ENCODE peak calls at places on chromosomes 7 and 10, in six cellular contexts. H is small intestine; V is SJCRH30; U is left ventricle myocardium inferior; G is tibial artery; Y is CD8-positive, alpha-beta T cell. Q is an unnamed sample. For H3K4me1 and H3K9me3, the result is how much of the 10 kb centered on the place peaks cover.

GRCh38 chr10:86647773-86648705 is 6.3 kb upstream of the OPN4 start:
- DNase-seq in H (no peak), Y (no peak), V (peak), G (peak), U (no peak), Q (no peak)

GRCh38 chr10:125073996-125074395 is 86.4 kb downstream of the CTBP2 start:
- DNase-seq in U (no peak), G (no peak), H (no peak), Y (no peak), V (no peak), Q (no peak)

GRCh38 chr10:30861217-30861616 is 170.4 kb downstream of the ZNF438 start:
- DNase-seq in H (no peak), G (no peak), U (no peak), V (no peak), Y (no peak), Q (no peak)

GRCh38 chr10:122056431-122057094 is 67.6 kb downstream of the TACC2 start:
- DNase-seq in Y (no peak), G (peak), V (no peak), H (peak), U (no peak), Q (no peak)

GRCh38 chr7:100065452-100066186 is 15.9 kb downstream of the ZNF3 start:
- DNase-seq in V (no peak), G (no peak), Y (no peak), H (no peak), U (no peak), Q (no peak)

GRCh38 chr10:133458021-133458709 is 4.4 kb downstream of the SCART1 start:
- DNase-seq in G (peak), H (no peak), U (peak), Y (no peak), V (no peak), Q (no peak)

GRCh38 chr7:151451626-151452025 is 11.7 kb upstream of the CRYGN start:
- DNase-seq in U (no peak), Y (no peak), V (no peak), H (no peak), G (no peak), Q (no peak)

GRCh38 chr7:111159426-111159825 is 68.5 kb downstream of the LRRN3 start:
- DNase-seq in Y (no peak), G (no peak), H (no peak), V (no peak), U (no peak), Q (no peak)

DNA sequence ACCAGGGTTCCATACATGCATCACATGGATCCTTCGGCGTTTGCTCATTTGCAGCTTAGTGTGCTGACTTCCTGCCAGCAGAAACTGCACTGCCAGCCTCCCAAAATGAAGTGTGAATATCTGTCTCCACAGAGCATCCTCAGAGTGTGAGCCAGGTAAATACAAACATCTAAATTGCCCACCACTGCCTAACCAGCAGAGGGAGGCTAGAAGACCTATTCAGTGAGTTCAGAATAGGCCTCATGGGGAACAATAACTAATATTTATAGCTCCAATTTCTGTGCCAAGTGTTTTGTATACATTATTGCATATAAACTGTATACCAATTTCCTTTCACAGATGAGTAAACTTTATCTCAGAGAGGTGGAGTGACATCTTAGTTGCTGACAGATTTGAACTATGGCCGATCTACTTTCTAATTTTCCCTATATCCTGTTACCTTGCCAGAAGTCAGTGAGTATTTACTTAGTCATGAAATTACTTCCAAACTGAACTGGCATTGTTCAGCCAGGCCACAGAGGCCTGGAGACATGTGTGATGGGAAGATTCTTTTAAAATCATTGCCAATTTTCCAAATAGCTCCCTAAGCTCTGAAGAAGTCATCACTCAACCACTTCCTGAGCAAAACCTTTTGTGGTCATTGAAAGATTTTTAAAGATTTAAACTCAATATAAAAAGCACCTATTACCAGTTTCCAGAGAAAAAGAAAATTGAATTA is 926.5 kb upstream of the GHITM start:
- DNase-seq in V (no peak), H (no peak), U (no peak), G (no peak), Y (no peak), Q (no peak)
- H3K27ac ChIP-seq in V (no peak), H (no peak), U (no peak), G (no peak), Y (no peak), Q (no peak)

GRCh38 chr10:62038609-62039190 is 137.2 kb downstream of the ARID5B start:
- DNase-seq in V (peak), U (peak), H (peak), Y (peak), G (peak), Q (peak)
- H3K4me1 ChIP-seq in V (under half), U (under half), H (under half), Y (under half), G (half or more), Q (under half)

DNA sequence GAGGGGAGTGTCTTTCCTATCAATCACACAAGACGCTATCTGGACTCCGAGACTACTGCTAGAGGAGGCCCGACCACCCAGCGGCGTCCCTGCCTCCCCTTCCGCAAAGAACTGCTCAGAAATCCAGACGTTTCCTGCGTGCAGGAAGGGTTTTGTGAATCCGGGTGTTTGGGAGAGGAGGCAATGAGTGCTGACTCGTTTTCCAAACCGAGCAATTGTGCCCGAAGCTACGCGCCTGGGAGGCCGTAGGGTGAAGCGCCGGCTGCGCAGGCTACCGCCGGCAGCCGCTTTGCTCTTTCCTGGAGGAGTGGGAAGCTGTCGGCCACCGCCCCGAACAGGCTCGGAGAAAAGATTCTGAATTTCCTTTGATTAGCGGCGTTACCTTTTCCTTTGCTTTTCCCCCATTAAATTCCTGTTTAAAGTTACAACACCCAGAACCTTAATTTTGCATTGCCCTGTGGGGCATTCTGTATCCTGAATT is 5.3 kb downstream of the VAX1 start:
- DNase-seq in H (no peak), Y (no peak), G (peak), U (no peak), V (no peak), Q (no peak)
- H3K9me3 ChIP-seq in H (under half), Y (under half), G (under half), U (under half), V (under half), Q (under half)

GRCh38 chr10:60778214-60778977 is at the start of gene CDK1:
- DNase-seq in Y (peak), G (peak), V (peak), H (peak), U (peak), Q (peak)
- H3K27ac ChIP-seq in Y (no peak), G (no peak), V (peak), H (no peak), U (peak), Q (peak)

DNA sequence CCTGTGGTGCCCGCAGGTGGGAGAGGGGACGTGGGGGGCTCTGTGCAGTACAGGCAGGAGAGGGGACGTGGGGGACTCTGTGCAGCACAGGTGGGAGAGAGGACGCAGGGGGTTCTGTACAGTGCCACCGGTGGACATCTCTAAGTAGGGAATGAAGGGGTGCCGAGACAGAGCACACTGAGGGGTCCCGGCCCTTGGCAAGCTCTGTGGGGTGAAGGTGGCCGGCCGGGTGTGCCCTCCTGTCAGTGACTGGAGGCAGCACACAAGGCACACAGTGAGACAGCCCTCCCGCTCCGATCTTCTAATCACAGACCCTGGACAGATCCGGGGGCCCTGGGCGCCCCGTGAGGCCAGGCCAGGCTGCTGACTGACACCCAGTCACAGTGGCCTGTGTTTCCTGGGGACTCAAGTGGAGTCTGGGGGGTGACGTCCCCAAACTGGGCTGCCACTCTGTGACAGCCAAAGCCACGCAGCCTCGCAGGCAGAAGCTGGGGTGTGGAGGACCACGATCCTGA is 11.2 kb downstream of the GPR146 start:
- DNase-seq in Y (no peak), H (no peak), U (no peak), G (no peak), V (no peak), Q (no peak)
- H3K4me1 ChIP-seq in Y (under half), H (under half), U (half or more), G (under half), V (under half), Q (under half)

GRCh38 chr10:107398115-107398514 is 233.6 kb upstream of the SORCS1 start:
- DNase-seq in Y (no peak), U (no peak), G (no peak), V (no peak), H (no peak), Q (no peak)
- H3K9me3 ChIP-seq in Y (under half), U (under half), G (under half), V (under half), H (under half), Q (under half)

GRCh38 chr10:48748573-48748972 is 63.9 kb downstream of the WDFY4 start:
- DNase-seq in G (no peak), Y (no peak), H (no peak), V (no peak), U (no peak), Q (no peak)

GRCh38 chr10:48750991-48751390 is 66.3 kb downstream of the WDFY4 start:
- DNase-seq in G (no peak), H (no peak), Y (no peak), V (no peak), U (no peak), Q (no peak)

GRCh38 chr10:48751730-48752129 is 67.1 kb downstream of the WDFY4 start:
- DNase-seq in Y (no peak), U (no peak), H (no peak), G (no peak), V (no peak), Q (no peak)

GRCh38 chr10:48750019-48750418 is 65.3 kb downstream of the WDFY4 start:
- DNase-seq in H (no peak), G (no peak), Y (no peak), U (no peak), V (no peak), Q (no peak)

DNA sequence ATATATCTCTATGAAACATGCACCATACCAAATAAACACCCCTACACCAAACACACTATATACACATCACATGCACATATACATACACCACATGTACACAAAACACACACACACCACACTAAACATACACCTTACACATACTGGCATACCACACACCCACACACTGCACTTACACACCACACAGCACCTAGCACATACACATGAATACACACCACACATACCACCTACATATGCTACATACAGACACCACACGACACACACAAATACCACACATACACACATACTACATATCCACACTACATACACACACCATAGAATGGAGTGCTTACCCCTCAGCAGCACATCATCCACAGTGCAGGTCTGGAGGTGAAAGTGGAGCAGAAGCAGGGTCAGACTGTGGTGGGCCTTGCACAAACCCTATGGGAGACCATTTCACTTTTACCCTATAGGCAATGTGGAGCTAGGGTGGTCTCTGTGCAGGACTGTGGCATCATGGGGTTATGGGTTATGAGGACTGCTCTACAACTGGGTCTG is 64.6 kb downstream of the WDFY4 start:
- DNase-seq in H (no peak), U (no peak), Y (no peak), V (no peak), G (no peak), Q (no peak)
- H3K27ac ChIP-seq in H (no peak), U (no peak), Y (no peak), V (no peak), G (no peak), Q (no peak)

GRCh38 chr10:26781797-26782196 is 79.0 kb downstream of the ABI1 start:
- DNase-seq in G (no peak), H (no peak), Y (no peak), V (no peak), U (no peak), Q (no peak)

GRCh38 chr10:26780793-26781601 is 79.8 kb downstream of the ABI1 start:
- DNase-seq in V (no peak), H (no peak), Y (no peak), G (no peak), U (no peak), Q (no peak)

GRCh38 chr10:26777686-26778085 is 80.2 kb downstream of the PDSS1 start:
- DNase-seq in Y (no peak), U (no peak), H (no peak), G (no peak), V (no peak), Q (no peak)

GRCh38 chr10:26780106-26780792 is 80.5 kb downstream of the ABI1 start:
- DNase-seq in U (no peak), G (no peak), H (no peak), Y (no peak), V (no peak), Q (no peak)

DNA sequence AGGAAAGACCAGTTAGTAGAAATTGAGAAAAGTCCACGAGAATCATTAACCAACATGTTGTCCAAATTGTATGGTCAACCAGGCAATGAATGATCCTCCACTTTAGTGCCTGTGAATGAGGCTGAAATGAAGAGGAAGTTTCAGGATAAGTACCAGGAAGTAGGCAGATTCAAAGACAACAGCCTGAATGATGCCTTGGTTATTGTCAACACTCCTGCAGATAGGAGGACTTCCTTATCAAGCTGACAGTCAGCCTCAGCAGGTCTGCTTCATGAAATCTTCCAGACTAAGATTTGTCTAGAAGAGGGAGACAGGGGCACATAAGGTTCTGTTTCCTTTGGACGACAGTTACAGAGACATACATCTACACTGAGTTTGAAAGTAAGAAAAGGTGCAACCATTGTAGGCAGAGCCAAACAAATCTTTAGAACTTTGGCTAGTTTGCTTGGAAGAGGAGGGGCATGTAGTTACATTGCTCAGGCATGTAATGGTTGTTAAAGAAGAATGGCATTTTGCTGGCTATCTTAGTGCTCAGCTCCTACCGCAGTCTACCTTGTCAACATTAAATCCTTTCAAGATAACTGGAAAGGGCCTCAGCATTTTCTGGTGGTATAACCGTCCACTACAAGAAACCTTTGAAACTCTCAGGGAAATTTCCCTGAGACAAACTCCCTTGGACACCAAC is 81.4 kb downstream of the ABI1 start:
- DNase-seq in H (peak), V (no peak), G (no peak), Y (no peak), U (no peak), Q (no peak)
- H3K4me1 ChIP-seq in H (under half), V (under half), G (under half), Y (under half), U (under half), Q (under half)

GRCh38 chr7:158051372-158051760 is 536.3 kb downstream of the PTPRN2 start:
- DNase-seq in U (no peak), G (peak), H (no peak), V (no peak), Y (no peak), Q (no peak)

GRCh38 chr7:158050441-158051371 is 536.9 kb downstream of the PTPRN2 start:
- DNase-seq in H (no peak), G (peak), V (no peak), Y (no peak), U (no peak), Q (no peak)

GRCh38 chr7:158047386-158048059 is 540.1 kb downstream of the PTPRN2 start:
- DNase-seq in U (no peak), V (no peak), H (no peak), G (no peak), Y (no peak), Q (no peak)

GRCh38 chr7:158049271-158049670 is 538.4 kb downstream of the PTPRN2 start:
- DNase-seq in H (no peak), V (no peak), G (peak), Y (no peak), U (no peak), Q (no peak)

GRCh38 chr7:158048569-158048968 is 539.1 kb downstream of the PTPRN2 start:
- DNase-seq in G (no peak), Y (no peak), V (no peak), H (no peak), U (no peak), Q (no peak)
- H3K9me3 ChIP-seq in G (under half), Y (under half), V (under half), H (under half), U (under half), Q (under half)

Q was measured in effector memory CD4-positive, alpha-beta T cell.